ENCODE peak calls at places on chromosomes 11 and 22, in five cellular contexts. One of them, this sample, is unnamed.

GRCh38 chr22:44284711-44285110 is 28.0 kb downstream of the SHISAL1 start:
- DNase-seq in K562: no peak
- DNase-seq in GM12878: no peak
- DNase-seq in H1: no peak
- DNase-seq in HepG2: no peak
- DNase-seq in this sample: no peak

GRCh38 chr22:19772673-19773469 is 12.3 kb downstream of the TBX1 start:
- DNase-seq in GM12878: peak
- DNase-seq in K562: peak
- DNase-seq in HepG2: no peak
- DNase-seq in H1: no peak
- DNase-seq in this sample: no peak

GRCh38 chr11:129191649-129192048 is 476 bp downstream of the ARHGAP32 start:
- DNase-seq in H1: no peak
- DNase-seq in K562: no peak
- DNase-seq in HepG2: no peak
- DNase-seq in GM12878: no peak
- DNase-seq in this sample: no peak

GRCh38 chr11:60831143-60831500 is 10.8 kb upstream of the CCDC86 start:
- DNase-seq in H1: peak
- DNase-seq in K562: peak
- DNase-seq in HepG2: peak
- DNase-seq in GM12878: peak
- DNase-seq in this sample: peak

GRCh38 chr22:46006379-46007002 is 29.5 kb upstream of the WNT7B start:
- DNase-seq in K562: peak
- DNase-seq in H1: peak
- DNase-seq in HepG2: peak
- DNase-seq in GM12878: no peak
- DNase-seq in this sample: peak

GRCh38 chr11:66321606-66322005 is 4.8 kb upstream of the CD248 start:
- DNase-seq in GM12878: no peak
- DNase-seq in HepG2: no peak
- DNase-seq in K562: no peak
- DNase-seq in H1: no peak
- DNase-seq in this sample: no peak

GRCh38 chr11:57155838-57156583 is 25.7 kb upstream of the LRRC55 start:
- DNase-seq in HepG2: no peak
- DNase-seq in H1: no peak
- DNase-seq in K562: no peak
- DNase-seq in GM12878: no peak
- DNase-seq in this sample: no peak

GRCh38 chr22:47398491-47398890 is 636.0 kb downstream of the TBC1D22A start:
- DNase-seq in K562: no peak
- DNase-seq in GM12878: no peak
- DNase-seq in HepG2: no peak
- DNase-seq in H1: no peak
- DNase-seq in this sample: no peak

GRCh38 chr11:118699508-118700220 is 20.2 kb upstream of the TREH start:
- DNase-seq in GM12878: no peak
- DNase-seq in H1: no peak
- DNase-seq in K562: no peak
- DNase-seq in HepG2: peak
- DNase-seq in this sample: no peak

GRCh38 chr11:102186836-102187235 is 76.6 kb downstream of the YAP1 start:
- DNase-seq in HepG2: peak
- DNase-seq in H1: no peak
- DNase-seq in K562: no peak
- DNase-seq in GM12878: no peak
- DNase-seq in this sample: no peak

GRCh38 chr22:38030311-38031133 is 26.7 kb upstream of the PICK1 start:
- DNase-seq in H1: no peak
- DNase-seq in K562: peak
- DNase-seq in GM12878: no peak
- DNase-seq in HepG2: no peak
- DNase-seq in this sample: no peak

GRCh38 chr11:45843158-45843924 is 3.9 kb upstream of the CRY2 start:
- DNase-seq in H1: peak
- DNase-seq in HepG2: peak
- DNase-seq in GM12878: peak
- DNase-seq in K562: peak
- DNase-seq in this sample: peak

GRCh38 chr11:91773090-91773489 is 451.5 kb upstream of the FAT3 start:
- DNase-seq in HepG2: no peak
- DNase-seq in K562: no peak
- DNase-seq in H1: peak
- DNase-seq in GM12878: no peak
- DNase-seq in this sample: no peak

GRCh38 chr11:35419713-35420333 is 465 bp upstream of the SLC1A2 start:
- DNase-seq in HepG2: no peak
- DNase-seq in H1: no peak
- DNase-seq in K562: no peak
- DNase-seq in GM12878: no peak
- DNase-seq in this sample: no peak

GRCh38 chr11:6703247-6704063 is 20.3 kb upstream of the MRPL17 start:
- DNase-seq in H1: no peak
- DNase-seq in GM12878: no peak
- DNase-seq in HepG2: peak
- DNase-seq in K562: peak
- DNase-seq in this sample: peak

GRCh38 chr11:126451211-126451802 is 95.8 kb downstream of the ST3GAL4 start:
- DNase-seq in HepG2: no peak
- DNase-seq in GM12878: no peak
- DNase-seq in H1: no peak
- DNase-seq in K562: no peak
- DNase-seq in this sample: no peak

GRCh38 chr11:75311858-75312288 is 39.6 kb downstream of the ARRB1 start:
- DNase-seq in HepG2: no peak
- DNase-seq in GM12878: no peak
- DNase-seq in H1: no peak
- DNase-seq in K562: no peak
- DNase-seq in this sample: no peak

GRCh38 chr11:2259897-2260451 is 10.4 kb downstream of the ASCL2 start:
- DNase-seq in K562: no peak
- DNase-seq in HepG2: no peak
- DNase-seq in GM12878: no peak
- DNase-seq in H1: no peak
- DNase-seq in this sample: no peak

GRCh38 chr11:117045196-117045595 is 53.0 kb downstream of the SIK3 start:
- DNase-seq in GM12878: no peak
- DNase-seq in HepG2: no peak
- DNase-seq in K562: peak
- DNase-seq in H1: no peak
- DNase-seq in this sample: no peak

DNA sequence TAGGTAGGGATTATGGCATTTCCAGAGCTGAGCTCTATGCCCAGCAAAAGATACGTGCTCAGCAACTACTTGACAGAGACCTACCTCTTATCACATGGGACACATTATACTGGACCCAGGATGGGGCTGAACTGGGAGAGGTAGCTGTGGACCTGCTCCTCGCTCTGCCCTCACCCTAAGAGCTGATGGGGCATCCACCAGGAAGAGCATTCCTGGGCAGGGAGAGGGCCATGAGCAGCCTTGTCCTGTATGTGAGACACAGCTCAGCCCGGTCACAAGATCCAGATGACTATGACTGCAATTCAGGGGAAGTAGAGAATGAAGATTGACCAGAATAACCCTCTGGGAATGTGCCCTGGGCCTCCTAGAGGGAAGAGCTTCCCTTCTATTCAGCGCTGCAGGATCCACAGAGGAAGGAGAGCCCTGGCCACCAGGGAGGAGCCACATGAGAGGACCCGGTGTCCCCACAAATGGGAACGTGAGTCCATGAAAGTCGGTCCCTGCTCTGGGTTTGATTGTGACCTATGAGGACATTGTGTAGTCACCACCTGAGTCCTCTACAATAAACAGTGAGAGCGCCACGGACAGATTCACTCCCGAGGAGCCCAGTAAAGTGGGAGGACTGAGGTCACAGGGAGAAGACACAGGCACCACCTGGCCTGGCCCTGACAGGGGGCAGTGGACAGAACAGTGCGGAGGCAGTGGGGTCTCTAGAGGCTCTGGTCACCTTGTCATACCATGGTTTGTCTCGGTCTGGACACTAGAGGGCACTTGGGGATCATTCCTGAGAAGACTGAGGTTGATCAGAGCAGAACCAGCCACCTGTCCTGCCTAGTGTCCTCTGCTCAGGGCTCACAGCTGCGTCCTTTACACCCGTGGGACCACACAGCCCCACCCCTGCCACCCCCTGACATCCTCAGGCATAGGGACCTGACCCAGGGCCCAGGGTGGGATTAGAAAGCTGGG is 99.5 kb downstream of the ZNF280B start:
- DNase-seq in K562: peak
- DNase-seq in HepG2: peak
- DNase-seq in H1: no peak
- DNase-seq in GM12878: no peak
- DNase-seq in this sample: peak
- H3K27ac ChIP-seq in K562: no peak
- H3K27ac ChIP-seq in HepG2: no peak
- H3K27ac ChIP-seq in H1: no peak
- H3K27ac ChIP-seq in GM12878: no peak
- H3K27ac ChIP-seq in this sample: no peak

GRCh38 chr11:12958984-12959383 is 50.1 kb upstream of the RASSF10 start:
- DNase-seq in K562: no peak
- DNase-seq in H1: no peak
- DNase-seq in GM12878: no peak
- DNase-seq in HepG2: no peak
- DNase-seq in this sample: no peak

GRCh38 chr11:12963051-12963450 is 46.1 kb upstream of the RASSF10 start:
- DNase-seq in GM12878: no peak
- DNase-seq in HepG2: no peak
- DNase-seq in H1: no peak
- DNase-seq in K562: no peak
- DNase-seq in this sample: no peak

GRCh38 chr11:12962306-12962705 is 46.8 kb upstream of the RASSF10 start:
- DNase-seq in HepG2: no peak
- DNase-seq in H1: no peak
- DNase-seq in K562: no peak
- DNase-seq in GM12878: no peak
- DNase-seq in this sample: no peak

GRCh38 chr11:12963789-12964536 is 45.2 kb upstream of the RASSF10 start:
- DNase-seq in HepG2: peak
- DNase-seq in K562: peak
- DNase-seq in H1: peak
- DNase-seq in GM12878: peak
- DNase-seq in this sample: peak

GRCh38 chr11:12961615-12962014 is 47.5 kb upstream of the RASSF10 start:
- DNase-seq in GM12878: no peak
- DNase-seq in H1: no peak
- DNase-seq in HepG2: no peak
- DNase-seq in K562: no peak
- DNase-seq in this sample: no peak
- TF ChIP-seq SRF in GM12878: no peak
- TF ChIP-seq SRF in H1: no peak
- TF ChIP-seq SRF in HepG2: no peak
- TF ChIP-seq SRF in K562: no peak
- TF ChIP-seq SRF in this sample: no peak

GRCh38 chr11:1055990-1056771 is 18.5 kb upstream of the MUC2 start:
- DNase-seq in K562: no peak
- DNase-seq in HepG2: no peak
- DNase-seq in H1: no peak
- DNase-seq in GM12878: no peak
- DNase-seq in this sample: no peak
- H3K27ac ChIP-seq in K562: no peak
- H3K27ac ChIP-seq in HepG2: no peak
- H3K27ac ChIP-seq in H1: no peak
- H3K27ac ChIP-seq in GM12878: no peak
- H3K27ac ChIP-seq in this sample: no peak

DNA sequence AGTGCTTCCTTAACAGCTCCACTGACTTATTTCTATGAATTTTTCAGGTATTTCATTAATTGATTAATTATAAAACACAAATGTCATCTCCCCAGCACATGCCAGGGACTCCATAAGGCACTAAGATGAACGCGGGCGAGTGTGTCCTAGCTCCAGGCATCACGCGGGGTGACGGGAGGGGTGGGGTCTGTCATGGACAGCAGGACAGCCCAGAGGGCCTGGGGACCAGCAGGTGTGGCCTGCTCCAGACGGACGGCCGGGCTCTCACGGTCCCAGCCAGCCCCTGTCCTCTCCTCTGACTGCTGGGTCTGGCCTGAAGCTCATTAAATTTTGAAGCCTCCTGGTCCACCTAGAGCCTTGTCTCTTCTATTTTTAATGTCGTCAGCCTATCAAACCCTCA is 531.1 kb downstream of the BRD1 start:
- DNase-seq in H1: no peak
- DNase-seq in HepG2: no peak
- DNase-seq in K562: no peak
- DNase-seq in GM12878: no peak
- DNase-seq in this sample: no peak
- TF ChIP-seq SRF in H1: no peak
- TF ChIP-seq SRF in HepG2: no peak
- TF ChIP-seq SRF in K562: no peak
- TF ChIP-seq SRF in GM12878: no peak
- TF ChIP-seq SRF in this sample: no peak

GRCh38 chr11:83070044-83070877 is 1.4 kb downstream of the RAB30 start:
- DNase-seq in GM12878: no peak
- DNase-seq in K562: peak
- DNase-seq in H1: no peak
- DNase-seq in HepG2: no peak
- DNase-seq in this sample: no peak

GRCh38 chr11:83068573-83068972 is 3.1 kb downstream of the RAB30 start:
- DNase-seq in GM12878: no peak
- DNase-seq in H1: no peak
- DNase-seq in HepG2: no peak
- DNase-seq in K562: no peak
- DNase-seq in this sample: no peak

GRCh38 chr11:83070878-83071640 is 638 bp downstream of the RAB30 start:
- DNase-seq in H1: no peak
- DNase-seq in K562: no peak
- DNase-seq in GM12878: no peak
- DNase-seq in HepG2: no peak
- DNase-seq in this sample: no peak

GRCh38 chr11:83071641-83072591 is at the start of gene RAB30:
- DNase-seq in GM12878: peak
- DNase-seq in K562: peak
- DNase-seq in HepG2: peak
- DNase-seq in H1: peak
- DNase-seq in this sample: peak

GRCh38 chr11:83069441-83070043 is 2.2 kb downstream of the RAB30 start:
- DNase-seq in H1: no peak
- DNase-seq in GM12878: no peak
- DNase-seq in HepG2: no peak
- DNase-seq in K562: no peak
- DNase-seq in this sample: no peak
- H3K27ac ChIP-seq in H1: no peak
- H3K27ac ChIP-seq in GM12878: peak
- H3K27ac ChIP-seq in HepG2: no peak
- H3K27ac ChIP-seq in K562: no peak
- H3K27ac ChIP-seq in this sample: no peak

This sample was measured in HCT116.